ENCODE peak calls at places on chromosomes 1 and 21, in five cellular contexts. Z, Q, H, M and F are unnamed samples. For H3K4me1, the result is how much of the 10 kb centered on the place peaks cover.

GRCh38 chr1:67741121-67741520 is 56.1 kb downstream of the GADD45A start:
- DNase-seq in Z (no peak), Q (no peak), H (no peak), M (no peak), F (no peak)

GRCh38 chr21:37073417-37074194 is 552 bp downstream of the TTC3 start:
- DNase-seq in Z (peak), Q (peak), H (no peak), M (peak), F (peak)

GRCh38 chr1:226646870-226647449 is 92.1 kb downstream of the ITPKB start:
- DNase-seq in Z (no peak), Q (no peak), H (no peak), M (no peak), F (no peak)

GRCh38 chr1:56831874-56832693 is 12.9 kb upstream of the FYB2 start:
- DNase-seq in Z (peak), Q (peak), H (peak), M (peak), F (peak)

GRCh38 chr1:222975472-222976122 is 160.8 kb downstream of the DISP1 start:
- DNase-seq in Z (no peak), Q (no peak), H (no peak), M (no peak), F (no peak)

GRCh38 chr1:216456682-216457081 is 33.4 kb upstream of the USH2A start:
- DNase-seq in Z (no peak), Q (peak), H (no peak), M (no peak), F (no peak)

GRCh38 chr1:1085911-1086841 is 12.1 kb upstream of the RNF223 start:
- DNase-seq in Z (no peak), Q (peak), H (no peak), M (no peak), F (no peak)

GRCh38 chr1:193181985-193182384 is 4.4 kb downstream of the B3GALT2 start:
- DNase-seq in Z (peak), Q (no peak), H (no peak), M (peak), F (no peak)

GRCh38 chr1:66998972-66999371 is 55.0 kb downstream of the SLC35D1 start:
- DNase-seq in Z (no peak), Q (no peak), H (no peak), M (no peak), F (no peak)

GRCh38 chr1:184621262-184621661 is 133.4 kb downstream of the EDEM3 start:
- DNase-seq in Z (no peak), Q (no peak), H (no peak), M (peak), F (peak)

GRCh38 chr1:229230136-229230892 is 40.6 kb upstream of the RAB4A start:
- DNase-seq in Z (no peak), Q (no peak), H (no peak), M (no peak), F (no peak)
- H3K4me1 ChIP-seq in Z (under half), Q (under half), H (half or more), M (under half), F (under half)

GRCh38 chr1:109295712-109296415 is 10.9 kb downstream of the MYBPHL start:
- DNase-seq in Z (no peak), Q (no peak), H (no peak), M (no peak), F (no peak)
- TF ChIP-seq CTCF in Z (peak), Q (no peak), H (no peak), M (no peak), F (no peak)

GRCh38 chr1:208885046-208885445 is 640.9 kb upstream of the PLXNA2 start:
- DNase-seq in Z (no peak), Q (no peak), H (no peak), M (no peak), F (no peak)

GRCh38 chr1:208888376-208888775 is 644.2 kb upstream of the PLXNA2 start:
- DNase-seq in Z (no peak), Q (no peak), H (no peak), M (no peak), F (no peak)
- TF ChIP-seq EP300 in Z (no peak), Q (no peak), H (no peak), M (no peak), F (no peak)

GRCh38 chr1:209652873-209653401 is 712 bp upstream of the LAMB3 start:
- DNase-seq in Z (peak), Q (no peak), H (no peak), M (peak), F (peak)
- H3K4me1 ChIP-seq in Z (under half), Q (under half), H (half or more), M (under half), F (under half)

GRCh38 chr1:174451408-174451807 is 3.6 kb downstream of the GPR52 start:
- DNase-seq in Z (no peak), Q (no peak), H (no peak), M (no peak), F (no peak)
- TF ChIP-seq CTCF in Z (no peak), Q (no peak), H (no peak), M (no peak), F (no peak)

DNA sequence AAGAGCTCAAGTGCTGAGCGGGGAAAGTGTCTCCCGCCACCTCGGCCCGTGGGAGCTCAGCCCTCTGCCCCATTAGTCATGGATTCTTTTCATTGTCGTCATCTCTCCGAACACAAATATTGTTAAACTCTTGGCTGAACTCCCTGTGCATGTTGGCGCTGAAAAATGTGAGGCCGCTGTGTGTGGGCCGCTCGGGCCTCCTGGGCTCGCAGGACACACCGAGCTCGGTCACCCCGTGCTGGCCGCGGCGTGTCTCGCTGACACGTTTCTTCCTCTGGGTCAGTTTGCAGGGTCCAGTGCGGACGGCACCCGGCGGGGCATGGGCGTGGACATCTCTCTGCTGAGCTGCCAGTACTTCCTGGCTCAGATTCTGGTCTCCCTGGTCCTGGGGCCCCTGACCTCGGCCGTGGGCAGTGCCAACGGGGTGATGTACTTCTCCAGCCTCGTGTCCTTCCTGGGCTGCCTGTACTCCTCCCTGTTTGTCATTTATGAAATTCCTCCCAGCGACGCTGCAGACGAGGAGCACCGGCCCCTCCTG is 25.6 kb downstream of the SLC45A1 start:
- DNase-seq in Z (no peak), Q (no peak), H (peak), M (peak), F (peak)
- TF ChIP-seq EP300 in Z (no peak), Q (peak), H (peak), M (peak), F (no peak)

GRCh38 chr1:178706467-178706866 is 18.6 kb upstream of the RALGPS2 start:
- DNase-seq in Z (no peak), Q (no peak), H (no peak), M (peak), F (peak)

GRCh38 chr1:178704833-178705232 is 20.2 kb upstream of the RALGPS2 start:
- DNase-seq in Z (no peak), Q (no peak), H (no peak), M (no peak), F (no peak)

DNA sequence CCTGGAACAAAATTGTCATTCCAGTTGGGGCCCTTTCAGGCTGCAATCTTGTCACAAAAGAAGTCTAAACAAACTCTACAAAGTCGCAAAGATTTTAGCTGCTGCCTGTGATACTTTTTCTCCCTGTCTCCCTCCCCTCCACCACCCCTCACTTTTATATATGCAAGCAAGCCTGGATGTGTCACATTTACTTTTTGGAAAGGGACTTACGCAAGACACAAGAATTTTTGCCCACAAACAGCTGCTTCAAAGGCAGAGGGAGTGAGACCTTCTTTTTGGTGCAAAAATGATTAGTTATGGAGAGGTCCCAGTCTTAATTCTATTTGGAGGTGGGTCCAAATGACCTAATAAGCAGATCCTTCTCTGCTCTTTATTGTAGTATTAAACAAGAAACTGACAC is 22.9 kb upstream of the RALGPS2 start:
- DNase-seq in Z (no peak), Q (no peak), H (no peak), M (no peak), F (no peak)
- H3K4me1 ChIP-seq in Z (under half), Q (under half), H (under half), M (under half), F (under half)